ENCODE peak calls at places on chromosome 19, in five cellular contexts. M, F, N, O and J are unnamed samples.

GRCh38 chr19:5719274-5719960 is 529 bp downstream of the LONP1 start:
- DNase-seq in M (peak; percentile 33), F (no peak), N (no peak), O (no peak), J (no peak)

GRCh38 chr19:33953023-33953422 is 156.4 kb downstream of the KCTD15 start:
- DNase-seq in M (no peak), F (no peak), N (no peak), O (no peak), J (no peak)

GRCh38 chr19:40831502-40832430 is 18.5 kb downstream of the CYP2A6 start:
- DNase-seq in M (peak; percentile 81), F (peak; percentile 92), N (no peak), O (no peak), J (no peak)

GRCh38 chr19:40335855-40336700 is 12.1 kb downstream of the C19orf47 start:
- DNase-seq in M (no peak), F (no peak), N (no peak), O (no peak), J (peak; percentile 38)

GRCh38 chr19:35351441-35352176 is 3.9 kb downstream of the FFAR1 start:
- DNase-seq in M (no peak), F (no peak), N (no peak), O (no peak), J (peak; percentile 78)

GRCh38 chr19:10295305-10295846 is 5.6 kb downstream of the ICAM5 start:
- DNase-seq in M (no peak), F (no peak), N (no peak), O (no peak), J (peak; percentile 92)

GRCh38 chr19:36041831-36042230 is 9.2 kb upstream of the CLIP3 start:
- DNase-seq in M (peak; percentile 20), F (peak; percentile 9), N (no peak), O (peak; percentile 37), J (no peak)

GRCh38 chr19:4538601-4538954 is 1.3 kb downstream of the LRG1 start:
- DNase-seq in M (no peak), F (no peak), N (no peak), O (no peak), J (peak; percentile 79)

DNA sequence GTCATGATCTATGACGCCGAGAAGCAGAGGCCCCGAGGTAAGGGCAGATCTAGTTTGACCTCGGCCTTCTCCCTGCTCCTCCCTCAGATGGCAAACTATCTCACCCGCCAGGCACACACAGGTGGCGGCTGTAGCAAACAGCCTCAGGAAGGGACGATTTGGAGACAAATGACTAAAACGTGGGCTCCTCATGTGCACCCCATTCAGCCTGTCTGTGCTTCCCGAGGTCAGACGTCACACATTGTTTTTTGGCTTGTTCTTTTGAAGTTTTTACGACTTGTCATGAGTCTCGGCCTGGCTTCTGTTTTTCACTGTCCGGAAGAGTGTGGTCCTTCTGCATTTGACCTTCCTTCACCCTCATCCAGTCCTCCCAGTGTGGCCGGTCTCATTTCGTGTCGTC is 15.0 kb downstream of the DAZAP1 start:
- DNase-seq in M (no peak), F (no peak), N (no peak), O (no peak), J (no peak)
- H3K27ac ChIP-seq in M (no peak overlapping the region), F (no peak overlapping the region), N (no peak overlapping the region), O (peak overlapping the region; percentile 24), J (no peak overlapping the region)

GRCh38 chr19:30686911-30687566 is 314.9 kb downstream of the ZNF536 start:
- DNase-seq in M (no peak), F (no peak), N (no peak), O (no peak), J (no peak)

GRCh38 chr19:30685601-30686000 is 313.4 kb downstream of the ZNF536 start:
- DNase-seq in M (no peak), F (no peak), N (no peak), O (no peak), J (no peak)

GRCh38 chr19:30684613-30685012 is 312.4 kb downstream of the ZNF536 start:
- DNase-seq in M (no peak), F (no peak), N (no peak), O (no peak), J (no peak)

GRCh38 chr19:30688696-30689095 is 316.5 kb downstream of the ZNF536 start:
- DNase-seq in M (no peak), F (no peak), N (no peak), O (no peak), J (no peak)

GRCh38 chr19:30686252-30686762 is 314.1 kb downstream of the ZNF536 start:
- DNase-seq in M (no peak), F (no peak), N (no peak), O (no peak), J (no peak)
- TF ChIP-seq CTCF in M (peak; percentile 29), F (peak; percentile 35), N (no peak), O (peak; percentile 29), J (no peak)

DNA sequence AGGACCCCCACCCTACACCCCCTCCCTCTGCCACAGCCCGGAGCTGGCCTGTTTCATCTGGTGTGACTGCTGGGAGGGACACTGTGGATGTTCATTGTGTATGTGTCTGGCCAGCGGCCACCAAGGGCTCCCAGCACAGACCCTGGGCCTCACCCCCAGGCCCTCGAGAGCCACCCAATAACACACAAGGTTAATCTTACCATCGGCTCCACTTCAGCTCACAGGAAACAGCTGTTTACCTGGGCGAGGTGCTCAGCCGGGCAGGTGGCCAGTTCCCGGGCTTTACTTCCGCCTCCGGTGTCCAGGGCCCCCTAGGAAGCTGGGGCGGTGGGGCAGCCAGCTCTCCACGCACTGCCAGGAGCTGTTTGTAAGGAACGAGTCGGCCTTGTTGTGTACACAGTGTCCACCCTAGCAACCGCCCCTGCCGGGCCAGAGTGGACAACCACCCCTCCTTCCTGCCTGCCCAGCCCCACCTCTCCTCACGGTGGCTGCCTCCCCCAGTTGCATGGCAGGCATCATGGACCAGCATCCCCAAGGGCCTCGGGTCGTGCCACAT is 49.5 kb downstream of the COMP start:
- DNase-seq in M (no peak), F (peak; percentile 47), N (no peak), O (no peak), J (no peak)
- H3K27ac ChIP-seq in M (no peak overlapping the region), F (no peak overlapping the region), N (no peak overlapping the region), O (no peak overlapping the region), J (no peak overlapping the region)

DNA sequence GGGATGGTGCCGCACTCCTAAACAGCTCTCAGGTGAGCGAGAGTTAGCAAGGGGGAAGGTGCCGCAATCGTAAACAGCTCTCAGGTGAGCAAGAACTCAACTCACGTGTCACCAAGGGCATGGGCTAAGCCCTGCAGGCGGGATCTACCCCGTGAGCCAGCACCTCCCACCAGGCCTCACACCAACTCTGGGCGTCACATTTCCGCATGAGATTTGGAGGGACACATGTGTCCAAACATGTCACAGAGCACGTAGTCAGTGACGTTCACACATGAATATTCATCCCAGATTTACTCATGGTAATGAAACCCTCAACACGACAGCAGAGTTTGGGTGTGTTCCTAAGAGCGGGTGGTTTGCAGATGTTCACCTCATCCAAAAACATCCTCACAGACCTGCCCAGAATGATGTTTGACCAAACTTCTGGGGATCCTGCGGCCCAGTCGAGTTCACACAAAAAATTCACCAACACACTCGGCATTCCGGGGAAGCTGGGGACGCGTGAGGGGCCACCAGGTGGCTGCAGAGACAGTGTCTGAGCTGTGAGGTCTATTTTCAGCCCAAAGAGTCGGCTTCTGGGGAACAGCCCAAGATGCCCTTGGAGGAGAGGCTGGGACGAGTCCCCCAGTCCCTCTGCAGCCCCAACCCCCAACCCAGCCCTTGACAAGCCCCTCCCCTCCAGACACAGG is 19.6 kb downstream of the C2CD4C start:
- DNase-seq in M (no peak), F (no peak), N (no peak), O (no peak), J (peak; percentile 47)
- TF ChIP-seq CTCF in M (no peak), F (no peak), N (no peak), O (no peak), J (no peak)

DNA sequence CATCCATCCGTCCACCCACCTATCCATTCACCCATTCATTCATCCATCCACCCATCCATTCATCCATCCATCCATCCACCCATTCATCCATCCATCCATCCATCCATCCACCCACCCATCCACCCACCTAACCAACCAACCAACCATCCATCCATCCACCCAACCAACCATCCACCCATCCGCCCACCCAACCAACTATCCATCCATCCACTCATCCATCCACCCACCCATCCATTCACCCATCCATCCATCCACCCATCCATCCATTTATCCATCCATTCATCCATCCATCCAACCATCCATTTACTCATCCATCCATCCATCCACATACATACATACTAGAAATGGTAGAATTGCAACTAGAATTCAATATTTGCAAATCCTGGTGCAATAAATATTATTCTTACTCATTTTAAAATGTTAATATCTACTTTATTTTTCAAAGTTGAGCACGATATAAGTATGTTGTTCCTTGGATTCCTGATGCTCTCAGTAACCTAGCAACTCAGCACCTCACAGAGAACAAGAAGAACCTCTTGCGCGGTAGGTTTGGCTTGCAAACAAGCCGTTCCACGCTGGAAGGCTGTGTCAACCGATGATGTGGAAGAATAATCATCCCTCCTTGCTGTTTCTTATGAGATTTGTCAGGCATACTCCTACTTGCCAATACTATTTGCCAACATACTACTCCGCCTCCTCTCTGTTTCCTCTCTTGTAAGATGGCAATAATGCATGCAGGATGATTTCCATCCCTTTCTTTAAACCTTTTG is 111.7 kb downstream of the GNG7 start:
- DNase-seq in M (no peak), F (no peak), N (no peak), O (no peak), J (no peak)
- H3K27ac ChIP-seq in M (no peak overlapping the region), F (no peak overlapping the region), N (no peak overlapping the region), O (no peak overlapping the region), J (no peak overlapping the region)

DNA sequence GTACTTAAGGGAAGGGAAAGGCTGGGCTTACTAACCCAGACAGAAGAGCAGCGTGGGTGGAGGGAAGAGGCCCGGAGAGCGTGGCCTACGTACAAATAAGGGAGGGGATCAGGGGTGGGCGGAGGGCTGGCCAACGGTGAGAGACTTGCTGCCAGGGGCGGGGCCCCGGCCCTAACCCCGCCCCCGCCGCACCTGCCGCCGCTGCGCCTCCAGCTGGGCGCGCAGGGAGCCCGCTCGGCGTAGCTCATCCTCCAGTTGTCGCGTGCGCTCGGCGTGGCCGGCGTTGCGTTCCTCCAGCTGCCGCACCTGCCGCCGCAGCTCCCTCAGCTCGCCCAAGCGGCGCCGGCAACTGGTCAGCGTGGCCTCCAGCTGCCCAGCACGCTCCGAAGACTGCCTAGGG is 5.7 kb downstream of the HOOK2 start:
- DNase-seq in M (no peak), F (no peak), N (no peak), O (no peak), J (no peak)
- TF ChIP-seq CTCF in M (no peak), F (no peak), N (no peak), O (no peak), J (no peak)

GRCh38 chr19:52176574-52176973 is 5.2 kb upstream of the ZNF836 start:
- DNase-seq in M (no peak), F (no peak), N (no peak), O (no peak), J (no peak)

GRCh38 chr19:52172347-52172746 is 926 bp upstream of the ZNF836 start:
- DNase-seq in M (no peak), F (no peak), N (no peak), O (no peak), J (no peak)

GRCh38 chr19:52170863-52171320 is 529 bp downstream of the ZNF836 start:
- DNase-seq in M (no peak), F (no peak), N (no peak), O (peak; percentile 29), J (peak; percentile 84)

GRCh38 chr19:52170304-52170703 is 1.1 kb downstream of the ZNF836 start:
- DNase-seq in M (no peak), F (no peak), N (no peak), O (no peak), J (no peak)

GRCh38 chr19:52171321-52172169 is at the start of gene ZNF836:
- DNase-seq in M (peak; percentile 73), F (peak; percentile 71), N (peak; percentile 88), O (peak; percentile 92), J (peak; percentile 96)
- H3K27ac ChIP-seq in M (peak within 1 kb of the TSS; percentile 48), F (no peak within 1 kb of the TSS), N (peak within 1 kb of the TSS; percentile 93), O (peak within 1 kb of the TSS; percentile 87), J (peak within 1 kb of the TSS; percentile 91)